ENCODE peak calls at places on chromosome 5, in four cellular contexts. One of them, this sample, is unnamed.

GRCh38 chr5:168672016-168672415 is 92.8 kb upstream of the PANK3 start:
- DNase-seq in SK-N-SH: no peak
- DNase-seq in HCT116: no peak
- DNase-seq in K562: no peak
- DNase-seq in this sample: no peak

GRCh38 chr5:104430977-104431620 is 868.5 kb upstream of the NUDT12 start:
- DNase-seq in SK-N-SH: no peak
- DNase-seq in HCT116: no peak
- DNase-seq in K562: no peak
- DNase-seq in this sample: no peak

GRCh38 chr5:68141494-68141893 is 74.1 kb upstream of the PIK3R1 start:
- DNase-seq in SK-N-SH: no peak
- DNase-seq in HCT116: no peak
- DNase-seq in K562: no peak
- DNase-seq in this sample: no peak

GRCh38 chr5:66454186-66455078 is 141.8 kb upstream of the MAST4 start:
- DNase-seq in SK-N-SH: no peak
- DNase-seq in HCT116: no peak
- DNase-seq in K562: no peak
- DNase-seq in this sample: no peak

GRCh38 chr5:103941554-103941953 is 379.0 kb upstream of the NUDT12 start:
- DNase-seq in SK-N-SH: no peak
- DNase-seq in HCT116: no peak
- DNase-seq in K562: no peak
- DNase-seq in this sample: no peak

GRCh38 chr5:110916373-110917049 is 155.0 kb upstream of the TSLP start:
- DNase-seq in SK-N-SH: no peak
- DNase-seq in HCT116: no peak
- DNase-seq in K562: no peak
- DNase-seq in this sample: no peak

GRCh38 chr5:16179936-16180788 is 571 bp upstream of the MARCHF11 start:
- DNase-seq in SK-N-SH: no peak
- DNase-seq in HCT116: no peak
- DNase-seq in K562: no peak
- DNase-seq in this sample: no peak

GRCh38 chr5:176405656-176406435 is 10.5 kb downstream of the CLTB start:
- DNase-seq in SK-N-SH: peak
- DNase-seq in HCT116: no peak
- DNase-seq in K562: no peak
- DNase-seq in this sample: no peak

GRCh38 chr5:26833596-26833995 is 204.8 kb downstream of the CDH9 start:
- DNase-seq in SK-N-SH: no peak
- DNase-seq in HCT116: no peak
- DNase-seq in K562: no peak
- DNase-seq in this sample: no peak

GRCh38 chr5:5665225-5666075 is 243.0 kb downstream of the ICE1 start:
- DNase-seq in SK-N-SH: no peak
- DNase-seq in HCT116: peak
- DNase-seq in K562: peak
- DNase-seq in this sample: no peak

GRCh38 chr5:125381290-125381689 is 634.9 kb upstream of the ZNF608 start:
- DNase-seq in SK-N-SH: no peak
- DNase-seq in HCT116: no peak
- DNase-seq in K562: no peak
- DNase-seq in this sample: no peak

GRCh38 chr5:179346875-179347274 is 1.6 kb upstream of the ADAMTS2 start:
- DNase-seq in SK-N-SH: no peak
- DNase-seq in HCT116: no peak
- DNase-seq in K562: no peak
- DNase-seq in this sample: no peak

GRCh38 chr5:115657883-115658233 is 32.0 kb upstream of the TMED7 start:
- DNase-seq in SK-N-SH: no peak
- DNase-seq in HCT116: peak
- DNase-seq in K562: no peak
- DNase-seq in this sample: no peak

GRCh38 chr5:173451031-173451430 is 122.8 kb upstream of the STC2 start:
- DNase-seq in SK-N-SH: peak
- DNase-seq in HCT116: peak
- DNase-seq in K562: peak
- DNase-seq in this sample: peak

GRCh38 chr5:181069767-181070491 is 29.9 kb downstream of the BTNL9 start:
- DNase-seq in SK-N-SH: no peak
- DNase-seq in HCT116: no peak
- DNase-seq in K562: peak
- DNase-seq in this sample: no peak

GRCh38 chr5:66989286-66989685 is 207.3 kb downstream of the CD180 start:
- DNase-seq in SK-N-SH: no peak
- DNase-seq in HCT116: no peak
- DNase-seq in K562: no peak
- DNase-seq in this sample: peak

GRCh38 chr5:26553079-26553478 is 485.3 kb downstream of the CDH9 start:
- DNase-seq in SK-N-SH: no peak
- DNase-seq in HCT116: no peak
- DNase-seq in K562: no peak
- DNase-seq in this sample: no peak

GRCh38 chr5:178988436-178989220 is 6.5 kb downstream of the GRM6 start:
- DNase-seq in SK-N-SH: no peak
- DNase-seq in HCT116: no peak
- DNase-seq in K562: no peak
- DNase-seq in this sample: no peak

GRCh38 chr5:81825237-81825636 is 74.3 kb upstream of the SSBP2 start:
- DNase-seq in SK-N-SH: no peak
- DNase-seq in HCT116: no peak
- DNase-seq in K562: peak
- DNase-seq in this sample: no peak

GRCh38 chr5:108884736-108885135 is 137.0 kb downstream of the FER start:
- DNase-seq in SK-N-SH: no peak
- DNase-seq in HCT116: no peak
- DNase-seq in K562: no peak
- DNase-seq in this sample: no peak

GRCh38 chr5:86951761-86952160 is 315.9 kb upstream of the RASA1 start:
- DNase-seq in SK-N-SH: no peak
- DNase-seq in HCT116: no peak
- DNase-seq in K562: no peak
- DNase-seq in this sample: no peak

GRCh38 chr5:60718186-60718892 is 18.4 kb upstream of the DEPDC1B start:
- DNase-seq in SK-N-SH: no peak
- DNase-seq in HCT116: no peak
- DNase-seq in K562: no peak
- DNase-seq in this sample: no peak

GRCh38 chr5:146369691-146370090 is 31.1 kb downstream of the POU4F3 start:
- DNase-seq in SK-N-SH: no peak
- DNase-seq in HCT116: no peak
- DNase-seq in K562: no peak
- DNase-seq in this sample: no peak

GRCh38 chr5:28234356-28234968 is 1196.1 kb upstream of the CDH9 start:
- DNase-seq in SK-N-SH: no peak
- DNase-seq in HCT116: no peak
- DNase-seq in K562: no peak
- DNase-seq in this sample: no peak

GRCh38 chr5:147339313-147339712 is 104.5 kb downstream of the STK32A start:
- DNase-seq in SK-N-SH: no peak
- DNase-seq in HCT116: no peak
- DNase-seq in K562: no peak
- DNase-seq in this sample: no peak

GRCh38 chr5:160479926-160480325 is 58.3 kb downstream of the PTTG1 start:
- DNase-seq in SK-N-SH: no peak
- DNase-seq in HCT116: no peak
- DNase-seq in K562: no peak
- DNase-seq in this sample: no peak

GRCh38 chr5:130710596-130710995 is 454.5 kb downstream of the HINT1 start:
- DNase-seq in SK-N-SH: no peak
- DNase-seq in HCT116: no peak
- DNase-seq in K562: no peak
- DNase-seq in this sample: peak

GRCh38 chr5:1685076-1685475 is 114.6 kb downstream of the MRPL36 start:
- DNase-seq in SK-N-SH: no peak
- DNase-seq in HCT116: no peak
- DNase-seq in K562: no peak
- DNase-seq in this sample: no peak

GRCh38 chr5:150758534-150759333 is at the start of gene DCTN4:
- DNase-seq in SK-N-SH: peak
- DNase-seq in HCT116: peak
- DNase-seq in K562: peak
- DNase-seq in this sample: peak

GRCh38 chr5:139658928-139659667 is 10.9 kb downstream of the CXXC5 start:
- DNase-seq in SK-N-SH: no peak
- DNase-seq in HCT116: no peak
- DNase-seq in K562: peak
- DNase-seq in this sample: no peak

GRCh38 chr5:139657363-139658321 is 9.5 kb downstream of the CXXC5 start:
- DNase-seq in SK-N-SH: no peak
- DNase-seq in HCT116: no peak
- DNase-seq in K562: peak
- DNase-seq in this sample: no peak

GRCh38 chr5:139659673-139660072 is 11.5 kb downstream of the CXXC5 start:
- DNase-seq in SK-N-SH: no peak
- DNase-seq in HCT116: no peak
- DNase-seq in K562: no peak
- DNase-seq in this sample: no peak

GRCh38 chr5:139660105-139660915 is 12.2 kb downstream of the CXXC5 start:
- DNase-seq in SK-N-SH: peak
- DNase-seq in HCT116: no peak
- DNase-seq in K562: no peak
- DNase-seq in this sample: no peak

GRCh38 chr5:139658501-139658927 is 10.4 kb downstream of the CXXC5 start:
- DNase-seq in SK-N-SH: no peak
- DNase-seq in HCT116: no peak
- DNase-seq in K562: no peak
- DNase-seq in this sample: no peak
- TF ChIP-seq ELF1 in SK-N-SH: no peak
- TF ChIP-seq ELF1 in HCT116: no peak
- TF ChIP-seq ELF1 in K562: no peak
- TF ChIP-seq ELF1 in this sample: no peak

GRCh38 chr5:375336-375920 is 53.9 kb downstream of the AHRR start:
- DNase-seq in SK-N-SH: peak
- DNase-seq in HCT116: no peak
- DNase-seq in K562: no peak
- DNase-seq in this sample: no peak

GRCh38 chr5:372556-372910 is 51.0 kb downstream of the AHRR start:
- DNase-seq in SK-N-SH: peak
- DNase-seq in HCT116: no peak
- DNase-seq in K562: no peak
- DNase-seq in this sample: no peak

GRCh38 chr5:372911-373709 is 51.6 kb downstream of the AHRR start:
- DNase-seq in SK-N-SH: no peak
- DNase-seq in HCT116: no peak
- DNase-seq in K562: no peak
- DNase-seq in this sample: no peak

GRCh38 chr5:374631-375335 is 53.3 kb downstream of the AHRR start:
- DNase-seq in SK-N-SH: peak
- DNase-seq in HCT116: no peak
- DNase-seq in K562: no peak
- DNase-seq in this sample: no peak

DNA sequence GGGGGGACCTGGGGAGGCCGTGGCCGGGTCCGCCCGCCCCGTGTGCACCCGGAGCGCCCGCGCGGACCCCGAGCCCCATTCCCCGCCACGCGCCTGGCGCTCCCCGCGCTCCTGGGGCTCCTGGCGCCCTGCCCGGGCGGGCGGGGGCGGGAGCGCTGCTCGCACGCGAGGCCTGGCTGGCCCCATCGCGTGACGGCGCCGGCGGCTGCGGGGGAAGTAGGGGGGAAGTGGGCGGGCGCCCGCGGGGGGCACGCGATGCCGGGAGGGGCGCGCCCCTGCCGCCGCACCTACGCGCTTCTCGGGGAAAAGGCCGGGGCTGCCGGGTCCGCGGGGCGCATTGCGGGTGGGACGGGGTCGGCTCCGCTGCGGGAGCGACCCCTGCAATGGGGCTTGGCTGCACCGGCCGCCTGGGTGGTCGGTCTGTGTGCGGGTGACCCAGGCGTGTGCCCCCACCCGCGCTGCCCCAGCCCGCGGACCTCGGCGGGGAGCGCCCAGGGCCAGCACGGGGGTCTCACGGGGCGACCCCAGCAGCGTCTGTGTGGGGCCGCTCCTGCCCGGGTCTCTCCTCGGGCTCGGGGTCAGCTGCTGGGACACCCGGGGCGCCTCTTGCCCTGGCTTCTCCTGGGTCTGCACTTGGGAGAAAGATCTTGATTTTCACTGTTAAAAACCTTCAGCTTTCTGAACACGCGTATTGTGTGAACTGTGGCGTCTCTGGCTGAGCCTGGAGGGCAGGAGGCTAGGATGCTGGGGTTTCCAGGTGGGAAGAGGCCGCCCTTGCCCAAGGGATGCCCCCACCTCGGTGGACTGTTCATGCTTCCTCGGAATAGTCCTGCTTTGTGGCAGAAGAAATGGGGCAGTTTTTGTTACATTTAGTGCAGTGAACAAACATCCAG is 52.4 kb downstream of the AHRR start:
- DNase-seq in SK-N-SH: peak
- DNase-seq in HCT116: no peak
- DNase-seq in K562: peak
- DNase-seq in this sample: no peak
- TF ChIP-seq ELF1 in SK-N-SH: no peak
- TF ChIP-seq ELF1 in HCT116: no peak
- TF ChIP-seq ELF1 in K562: no peak
- TF ChIP-seq ELF1 in this sample: no peak

GRCh38 chr5:143101740-143102386 is 301.6 kb downstream of the NR3C1 start:
- DNase-seq in SK-N-SH: peak
- DNase-seq in HCT116: no peak
- DNase-seq in K562: peak
- DNase-seq in this sample: no peak
- TF ChIP-seq ELF1 in SK-N-SH: no peak
- TF ChIP-seq ELF1 in HCT116: no peak
- TF ChIP-seq ELF1 in K562: no peak
- TF ChIP-seq ELF1 in this sample: no peak

GRCh38 chr5:43416988-43417394 is 4.8 kb upstream of the CCL28 start:
- DNase-seq in SK-N-SH: no peak
- DNase-seq in HCT116: no peak
- DNase-seq in K562: no peak
- DNase-seq in this sample: no peak

GRCh38 chr5:43413966-43414365 is 1.8 kb upstream of the CCL28 start:
- DNase-seq in SK-N-SH: no peak
- DNase-seq in HCT116: no peak
- DNase-seq in K562: no peak
- DNase-seq in this sample: no peak

GRCh38 chr5:43420241-43420640 is 8.1 kb upstream of the CCL28 start:
- DNase-seq in SK-N-SH: no peak
- DNase-seq in HCT116: no peak
- DNase-seq in K562: no peak
- DNase-seq in this sample: peak

GRCh38 chr5:43418561-43418960 is 6.4 kb upstream of the CCL28 start:
- DNase-seq in SK-N-SH: no peak
- DNase-seq in HCT116: no peak
- DNase-seq in K562: no peak
- DNase-seq in this sample: no peak

GRCh38 chr5:43416233-43416987 is 4.2 kb upstream of the CCL28 start:
- DNase-seq in SK-N-SH: no peak
- DNase-seq in HCT116: no peak
- DNase-seq in K562: peak
- DNase-seq in this sample: no peak
- TF ChIP-seq ELF1 in SK-N-SH: no peak
- TF ChIP-seq ELF1 in HCT116: no peak
- TF ChIP-seq ELF1 in K562: no peak
- TF ChIP-seq ELF1 in this sample: no peak

GRCh38 chr5:152711996-152712395 is 306.9 kb upstream of the NMUR2 start:
- DNase-seq in SK-N-SH: no peak
- DNase-seq in HCT116: no peak
- DNase-seq in K562: no peak
- DNase-seq in this sample: no peak
- TF ChIP-seq ELF1 in SK-N-SH: no peak
- TF ChIP-seq ELF1 in HCT116: no peak
- TF ChIP-seq ELF1 in K562: no peak
- TF ChIP-seq ELF1 in this sample: no peak

This sample was measured in HepG2.